ENCODE peak calls at places on chromosomes 11 and 22, in seven cellular contexts. X is progenitor cell of endocrine pancreas; N is stimulated activated CD8-positive, alpha-beta memory T cell treated with anti-CD3 and anti-CD28 coated beads, Interleukin-15, amount 100 ng/mL, for 48 hours; I is non-pigmented ciliary epithelial cell; E is AML-193; R is D341Med; P is HFF-Myc. Z is an unnamed sample.

GRCh38 chr11:66081505-66081904 is 11.4 kb downstream of the PACS1 start:
- DNase-seq in X (no peak), R (no peak), E (peak; percentile 88), P (no peak), N (peak; percentile 38), I (no peak), Z (peak; percentile 18)

GRCh38 chr11:31419138-31419537 is 49.5 kb downstream of the DNAJC24 start:
- DNase-seq in N (no peak), E (no peak), I (no peak), P (no peak), X (no peak), R (no peak), Z (no peak)

GRCh38 chr11:6238902-6239301 is at the start of gene CNGA4:
- DNase-seq in I (no peak), N (no peak), X (no peak), R (no peak), P (no peak), E (no peak), Z (no peak)

GRCh38 chr11:44525473-44526252 is 39.8 kb upstream of the CD82 start:
- DNase-seq in N (no peak), P (no peak), R (no peak), E (no peak), I (no peak), X (no peak), Z (no peak)

GRCh38 chr22:40387758-40388157 is 17.4 kb downstream of the SGSM3 start:
- DNase-seq in I (no peak), N (no peak), E (no peak), X (no peak), P (no peak), R (no peak), Z (no peak)

GRCh38 chr11:120601566-120601965 is 90.0 kb downstream of the GRIK4 start:
- DNase-seq in R (no peak), N (no peak), P (no peak), X (no peak), I (peak; percentile 6), E (no peak), Z (no peak)

GRCh38 chr22:49176956-49177355 is 650.7 kb downstream of the BRD1 start:
- DNase-seq in P (no peak), E (no peak), N (no peak), I (no peak), R (no peak), X (no peak), Z (no peak)

GRCh38 chr22:35900483-35901168 is 128.0 kb downstream of the RBFOX2 start:
- DNase-seq in P (no peak), X (no peak), R (no peak), I (no peak), N (no peak), E (no peak), Z (no peak)

Z was measured in iPS-NIHi11.